ENCODE peak calls at places on chromosomes 16 and 17, in seven cellular contexts. U, T, O, K, M, B and S are unnamed samples.
A peak's percentile ranks its signal among the peaks of the same experiment; 100 is the strongest.

GRCh38 chr16:81478876-81479496 is 34.4 kb downstream of the CMIP start:
- DNase-seq in U (no peak), T (no peak), O (no peak), K (peak; percentile 68), M (peak; percentile 28), B (no peak), S (no peak)

GRCh38 chr16:66901626-66902025 is 17.1 kb downstream of the CDH16 start:
- DNase-seq in U (no peak), T (no peak), O (no peak), K (no peak), M (no peak), B (no peak), S (no peak)

GRCh38 chr17:70437656-70438055 is 268.3 kb downstream of the KCNJ2 start:
- DNase-seq in U (no peak), T (no peak), O (no peak), K (no peak), M (no peak), B (no peak), S (no peak)

GRCh38 chr16:20504418-20504817 is 53.1 kb downstream of the ACSM2A start:
- DNase-seq in U (no peak), T (no peak), O (no peak), K (no peak), M (no peak), B (no peak), S (no peak)

GRCh38 chr17:42422412-42422957 is 571 bp downstream of the CAVIN1 start:
- DNase-seq in U (peak; percentile 51), T (no peak), O (peak; percentile 67), K (peak; percentile 47), M (no peak), B (peak; percentile 35), S (peak; percentile 59)

GRCh38 chr16:15772579-15773293 is 84.1 kb downstream of the MYH11 start:
- DNase-seq in U (no peak), T (no peak), O (no peak), K (no peak), M (no peak), B (no peak), S (no peak)

GRCh38 chr17:3552916-3553315 is 4.7 kb downstream of the TRPV3 start:
- DNase-seq in U (no peak), T (no peak), O (no peak), K (no peak), M (no peak), B (no peak), S (no peak)

GRCh38 chr16:67542464-67542863 is 13.8 kb downstream of the RIPOR1 start:
- DNase-seq in U (peak; percentile 81), T (no peak), O (peak; percentile 78), K (no peak), M (no peak), B (peak; percentile 83), S (peak; percentile 53)

GRCh38 chr17:37564252-37564651 is 45.0 kb downstream of the SYNRG start:
- DNase-seq in U (no peak), T (no peak), O (no peak), K (no peak), M (no peak), B (no peak), S (no peak)

GRCh38 chr16:57528499-57529323 is 7.7 kb downstream of the CCDC102A start:
- DNase-seq in U (no peak), T (no peak), O (no peak), K (peak; percentile 81), M (no peak), B (no peak), S (peak; percentile 86)

GRCh38 chr16:67115649-67116048 is 5.9 kb downstream of the PHAF1 start:
- DNase-seq in U (no peak), T (no peak), O (no peak), K (no peak), M (no peak), B (peak; percentile 32), S (no peak)

GRCh38 chr16:70706948-70707465 is 21.2 kb upstream of the MTSS2 start:
- DNase-seq in U (no peak), T (no peak), O (no peak), K (no peak), M (no peak), B (peak; percentile 80), S (no peak)